ENCODE peak calls at places on chromosomes 1 and 21, in six cellular contexts. I is sigmoid colon, D is fibroblast of mammary gland, B is coronary artery, S is psoas muscle, V is choroid plexus epithelial cell. F is an unnamed sample.

GRCh38 chr1:72197786-72198185 is 84.6 kb downstream of the NEGR1 start:
- DNase-seq in I (no peak), D (peak), B (no peak), S (no peak), V (no peak), F (no peak)

GRCh38 chr1:94315552-94316116 is 78.2 kb upstream of the ARHGAP29 start:
- DNase-seq in I (no peak), D (no peak), B (no peak), S (no peak), V (no peak), F (no peak)

GRCh38 chr1:60621524-60621923 is 460.8 kb upstream of the NFIA start:
- DNase-seq in I (no peak), D (peak), B (no peak), S (no peak), V (peak), F (no peak)

GRCh38 chr1:184647471-184647870 is 107.2 kb downstream of the EDEM3 start:
- DNase-seq in I (no peak), D (no peak), B (no peak), S (no peak), V (no peak), F (no peak)

GRCh38 chr1:90834354-90835171 is 117.5 kb upstream of the BARHL2 start:
- DNase-seq in I (no peak), D (no peak), B (no peak), S (no peak), V (no peak), F (no peak)

GRCh38 chr1:204408074-204408507 is 3.5 kb downstream of the PPP1R15B start:
- DNase-seq in I (peak), D (peak), B (no peak), S (peak), V (peak), F (peak)

GRCh38 chr1:226993676-226994356 is 53.7 kb downstream of the COQ8A start:
- DNase-seq in I (peak), D (no peak), B (no peak), S (peak), V (no peak), F (no peak)

GRCh38 chr1:24584103-24584764 is 28.3 kb downstream of the NCMAP start:
- DNase-seq in I (no peak), D (no peak), B (no peak), S (no peak), V (no peak), F (no peak)

GRCh38 chr1:12178511-12178910 is 11.7 kb downstream of the TNFRSF1B start:
- DNase-seq in I (no peak), D (no peak), B (no peak), S (no peak), V (no peak), F (no peak)

GRCh38 chr1:2300851-2301606 is 72.9 kb downstream of the SKI start:
- DNase-seq in I (peak), D (no peak), B (no peak), S (peak), V (peak), F (peak)

GRCh38 chr1:26602378-26602959 is 72.9 kb downstream of the RPS6KA1 start:
- DNase-seq in I (no peak), D (peak), B (no peak), S (no peak), V (peak), F (no peak)

GRCh38 chr1:87760100-87760499 is 431.4 kb downstream of the LMO4 start:
- DNase-seq in I (no peak), D (peak), B (no peak), S (no peak), V (no peak), F (no peak)

GRCh38 chr1:55504306-55504706 is 289.1 kb upstream of the USP24 start:
- DNase-seq in I (no peak), D (no peak), B (no peak), S (no peak), V (no peak), F (no peak)

GRCh38 chr1:197618065-197618464 is 157.2 kb downstream of the DENND1B start:
- DNase-seq in I (no peak), D (peak), B (no peak), S (no peak), V (peak), F (no peak)

GRCh38 chr1:228379666-228380065 is 27.0 kb downstream of the TRIM11 start:
- DNase-seq in I (peak), D (no peak), B (no peak), S (peak), V (no peak), F (peak)

GRCh38 chr1:221989741-221990140 is 247.9 kb upstream of the DUSP10 start:
- DNase-seq in I (no peak), D (no peak), B (no peak), S (no peak), V (no peak), F (no peak)

GRCh38 chr1:42529724-42530161 is 66.7 kb downstream of the CCDC30 start:
- DNase-seq in I (no peak), D (peak), B (no peak), S (no peak), V (peak), F (no peak)

GRCh38 chr21:44930543-44930981 is 9.3 kb upstream of the SLX9 start:
- DNase-seq in I (no peak), D (no peak), B (no peak), S (peak), V (no peak), F (peak)

GRCh38 chr1:232982238-232982944 is 32.0 kb downstream of the NTPCR start:
- DNase-seq in I (peak), D (no peak), B (no peak), S (peak), V (peak), F (no peak)

GRCh38 chr1:232983375-232983774 is 33.0 kb downstream of the NTPCR start:
- DNase-seq in I (no peak), D (no peak), B (no peak), S (no peak), V (no peak), F (no peak)

GRCh38 chr1:232980336-232980978 is 30.0 kb downstream of the NTPCR start:
- DNase-seq in I (no peak), D (no peak), B (no peak), S (no peak), V (peak), F (no peak)

GRCh38 chr1:232979596-232979995 is 29.2 kb downstream of the NTPCR start:
- DNase-seq in I (no peak), D (no peak), B (no peak), S (no peak), V (no peak), F (no peak)

GRCh38 chr1:232981161-232981560 is 30.8 kb downstream of the NTPCR start:
- DNase-seq in I (no peak), D (no peak), B (no peak), S (no peak), V (no peak), F (no peak)
- H3K4me3 ChIP-seq in I (no peak), D (no peak), B (no peak), S (no peak), V (no peak), F (no peak)

GRCh38 chr1:45802343-45803298 is 791 bp upstream of the MAST2 start:
- DNase-seq in I (peak), D (peak), B (peak), S (peak), V (peak), F (peak)
- H3K4me3 ChIP-seq in I (peak), D (peak), B (peak), S (peak), V (peak), F (peak)

GRCh38 chr1:235834620-235835019 is 32.1 kb downstream of the LYST start:
- DNase-seq in I (no peak), D (no peak), B (no peak), S (no peak), V (no peak), F (no peak)
- H3K4me3 ChIP-seq in I (no peak), D (no peak), B (no peak), S (no peak), V (no peak), F (no peak)

GRCh38 chr1:200112308-200112707 is 84.8 kb downstream of the NR5A2 start:
- DNase-seq in I (no peak), D (no peak), B (no peak), S (no peak), V (no peak), F (no peak)

GRCh38 chr1:200103961-200104583 is 76.6 kb downstream of the NR5A2 start:
- DNase-seq in I (no peak), D (no peak), B (no peak), S (no peak), V (no peak), F (no peak)

GRCh38 chr1:200108659-200109058 is 81.1 kb downstream of the NR5A2 start:
- DNase-seq in I (no peak), D (no peak), B (no peak), S (no peak), V (no peak), F (no peak)

DNA sequence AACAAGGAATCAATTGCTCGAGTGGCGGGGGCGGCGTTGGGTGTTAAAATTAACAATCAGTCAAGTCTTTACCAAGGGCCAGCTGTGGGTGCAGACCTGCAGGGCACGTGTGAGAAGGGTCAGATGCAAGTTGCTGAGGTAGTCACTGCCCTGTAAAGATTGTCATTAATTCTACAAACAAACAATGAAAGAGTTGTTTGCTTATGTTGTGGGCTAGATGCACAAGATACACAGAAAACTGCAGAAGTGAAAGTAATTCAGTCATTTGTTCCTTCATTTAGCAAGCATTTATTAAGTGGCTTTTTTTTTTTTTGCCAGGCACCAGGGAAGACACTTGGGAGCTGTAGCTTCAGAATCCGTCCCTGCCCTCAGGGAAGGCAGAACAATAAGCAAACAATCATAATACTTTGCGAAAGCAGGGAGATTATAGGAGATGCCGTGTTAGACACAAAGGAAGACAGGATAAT is 79.5 kb downstream of the NR5A2 start:
- DNase-seq in I (no peak), D (no peak), B (no peak), S (no peak), V (peak), F (no peak)
- H3K4me3 ChIP-seq in I (no peak), D (no peak), B (no peak), S (no peak), V (peak), F (no peak)

GRCh38 chr1:156746381-156746715 is 5.1 kb downstream of the HDGF start:
- DNase-seq in I (no peak), D (no peak), B (no peak), S (no peak), V (no peak), F (no peak)
- H3K4me3 ChIP-seq in I (peak), D (peak), B (peak), S (peak), V (peak), F (peak)

GRCh38 chr1:19646771-19647319 is 2.7 kb downstream of the NBL1 start:
- DNase-seq in I (no peak), D (no peak), B (no peak), S (no peak), V (no peak), F (no peak)

GRCh38 chr1:19647643-19648042 is 3.5 kb downstream of the NBL1 start:
- DNase-seq in I (no peak), D (no peak), B (no peak), S (no peak), V (no peak), F (no peak)

GRCh38 chr1:19645544-19646252 is 1.6 kb downstream of the NBL1 start:
- DNase-seq in I (no peak), D (peak), B (peak), S (no peak), V (peak), F (peak)

GRCh38 chr1:19644761-19645543 is 841 bp downstream of the NBL1 start:
- DNase-seq in I (no peak), D (no peak), B (peak), S (peak), V (peak), F (no peak)

GRCh38 chr1:19646366-19646765 is 2.3 kb downstream of the NBL1 start:
- DNase-seq in I (no peak), D (no peak), B (no peak), S (no peak), V (no peak), F (no peak)
- H3K4me3 ChIP-seq in I (peak), D (peak), B (peak), S (peak), V (peak), F (peak)

GRCh38 chr1:109622103-109622892 is 2.7 kb downstream of the AMPD2 start:
- DNase-seq in I (no peak), D (no peak), B (no peak), S (peak), V (no peak), F (no peak)
- H3K4me3 ChIP-seq in I (no peak), D (peak), B (no peak), S (no peak), V (peak), F (peak)

GRCh38 chr21:23017989-23018388 is 2019.8 kb downstream of the NCAM2 start:
- DNase-seq in I (no peak), D (no peak), B (no peak), S (no peak), V (no peak), F (no peak)
- H3K4me3 ChIP-seq in I (no peak), D (no peak), B (no peak), S (no peak), V (no peak), F (no peak)

DNA sequence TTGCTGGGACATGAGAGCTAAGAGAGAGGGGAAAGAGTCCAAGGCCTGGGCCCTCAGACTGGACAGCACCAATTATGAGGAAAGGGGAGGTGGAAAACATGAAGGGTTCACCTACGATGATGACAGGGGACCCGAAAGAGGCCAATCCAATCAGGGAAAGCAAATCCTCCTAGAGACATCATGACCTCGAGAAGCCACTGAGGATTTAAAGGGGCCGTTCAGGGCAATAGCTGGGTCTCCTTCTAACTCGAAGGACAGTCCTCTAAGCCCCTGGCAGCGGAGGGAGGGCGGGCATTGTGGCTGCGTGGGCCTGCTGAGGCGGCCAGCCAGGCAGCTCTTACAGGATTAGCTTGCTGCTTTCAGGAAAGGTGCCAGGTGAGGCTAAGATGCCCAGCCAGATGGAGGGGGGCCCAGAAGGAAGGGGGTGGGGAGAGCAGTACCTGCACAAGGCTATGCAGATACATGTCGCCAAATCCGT is 7.4 kb downstream of the MEF2D start:
- DNase-seq in I (no peak), D (no peak), B (no peak), S (peak), V (no peak), F (peak)
- H3K4me3 ChIP-seq in I (peak), D (no peak), B (peak), S (peak), V (no peak), F (no peak)

F was measured in upper lobe of right lung.